ENCODE peak calls at places on chromosomes 3 and 15, in seven cellular contexts. Q is naive B cell; Z is kidney tubule cell; X is effector memory CD8-positive, alpha-beta T cell; A is cardiac fibroblast; M is mucosa of gallbladder; T is activated gamma-delta T cell treated with Interleukin-2 at 50 U/mL for 16 hours. J is an unnamed sample.

GRCh38 chr3:196569003-196569516 is 600 bp downstream of the FBXO45 start:
- DNase-seq in Q (no peak), Z (peak), X (peak), A (peak), M (peak), T (peak), J (peak)

GRCh38 chr3:179163503-179163902 is 15.3 kb downstream of the PIK3CA start:
- DNase-seq in Q (peak), Z (no peak), X (no peak), A (no peak), M (no peak), T (no peak), J (no peak)

GRCh38 chr3:132749786-132750185 is 27.6 kb upstream of the NPHP3 start:
- DNase-seq in Q (no peak), Z (no peak), X (no peak), A (peak), M (no peak), T (no peak), J (no peak)

GRCh38 chr3:13578246-13578645 is 29.3 kb downstream of the FBLN2 start:
- DNase-seq in Q (no peak), Z (peak), X (no peak), A (no peak), M (no peak), T (no peak), J (no peak)

GRCh38 chr3:155024006-155024638 is 56.0 kb upstream of the MME start:
- DNase-seq in Q (no peak), Z (no peak), X (no peak), A (peak), M (no peak), T (no peak), J (no peak)

GRCh38 chr3:193744048-193744821 is 151.2 kb downstream of the OPA1 start:
- DNase-seq in Q (no peak), Z (peak), X (no peak), A (no peak), M (peak), T (no peak), J (peak)

GRCh38 chr3:143139786-143140185 is 20.2 kb downstream of the CHST2 start:
- DNase-seq in Q (no peak), Z (no peak), X (no peak), A (peak), M (no peak), T (no peak), J (peak)

GRCh38 chr3:170997966-170998913 is 28.3 kb downstream of the SLC2A2 start:
- DNase-seq in Q (no peak), Z (peak), X (no peak), A (peak), M (no peak), T (no peak), J (no peak)

GRCh38 chr3:57165637-57166036 is 484 bp upstream of the IL17RD start:
- DNase-seq in Q (no peak), Z (no peak), X (no peak), A (no peak), M (no peak), T (no peak), J (no peak)

GRCh38 chr3:33211444-33211843 is 7.2 kb downstream of the SUSD5 start:
- DNase-seq in Q (no peak), Z (peak), X (no peak), A (peak), M (no peak), T (no peak), J (peak)

GRCh38 chr3:149527531-149528343 is 53.2 kb downstream of the TM4SF4 start:
- DNase-seq in Q (no peak), Z (no peak), X (no peak), A (peak), M (no peak), T (no peak), J (peak)

GRCh38 chr3:183375787-183376186 is 52.6 kb downstream of the MCF2L2 start:
- DNase-seq in Q (no peak), Z (no peak), X (no peak), A (no peak), M (no peak), T (no peak), J (no peak)

GRCh38 chr3:98213276-98213675 is 46.8 kb downstream of the OR5H15 start:
- DNase-seq in Q (no peak), Z (no peak), X (no peak), A (no peak), M (no peak), T (no peak), J (no peak)

GRCh38 chr3:196890309-196890708 is 22.6 kb downstream of the SENP5 start:
- DNase-seq in Q (no peak), Z (no peak), X (no peak), A (no peak), M (no peak), T (no peak), J (no peak)

GRCh38 chr3:53798144-53798543 is 48.1 kb downstream of the CHDH start:
- DNase-seq in Q (no peak), Z (no peak), X (no peak), A (no peak), M (no peak), T (no peak), J (no peak)

GRCh38 chr3:102229062-102229655 is 205.7 kb upstream of the ZPLD1 start:
- DNase-seq in Q (peak), Z (peak), X (peak), A (peak), M (peak), T (peak), J (peak)

GRCh38 chr3:173395073-173395411 is 2.5 kb upstream of the NLGN1 start:
- DNase-seq in Q (no peak), Z (peak), X (no peak), A (no peak), M (peak), T (no peak), J (peak)

GRCh38 chr3:112297714-112298113 is 3.7 kb upstream of the SLC9C1 start:
- DNase-seq in Q (peak), Z (no peak), X (no peak), A (no peak), M (no peak), T (no peak), J (no peak)

GRCh38 chr3:134693226-134693625 is 42.4 kb upstream of the KY start:
- DNase-seq in Q (no peak), Z (no peak), X (no peak), A (peak), M (no peak), T (no peak), J (no peak)

GRCh38 chr3:185316740-185317407 is 46.1 kb upstream of the MAP3K13 start:
- DNase-seq in Q (no peak), Z (peak), X (no peak), A (peak), M (no peak), T (no peak), J (peak)

GRCh38 chr3:64815195-64815627 is 127.4 kb upstream of the ADAMTS9 start:
- DNase-seq in Q (no peak), Z (peak), X (no peak), A (peak), M (no peak), T (no peak), J (no peak)

GRCh38 chr15:76208786-76209424 is 102.4 kb downstream of the ETFA start:
- DNase-seq in Q (no peak), Z (peak), X (no peak), A (no peak), M (no peak), T (no peak), J (peak)

GRCh38 chr15:82992436-82992835 is 6.4 kb downstream of the RAMAC start:
- DNase-seq in Q (no peak), Z (no peak), X (no peak), A (no peak), M (no peak), T (no peak), J (no peak)

GRCh38 chr3:124791639-124792111 is 61.4 kb downstream of the UMPS start:
- DNase-seq in Q (no peak), Z (peak), X (no peak), A (peak), M (peak), T (no peak), J (peak)

GRCh38 chr3:132595036-132595435 is 2.0 kb upstream of the ACKR4 start:
- DNase-seq in Q (no peak), Z (peak), X (no peak), A (peak), M (no peak), T (no peak), J (peak)

GRCh38 chr3:127911421-127911931 is 3.6 kb upstream of the KBTBD12 start:
- DNase-seq in Q (no peak), Z (no peak), X (no peak), A (peak), M (peak), T (no peak), J (no peak)

GRCh38 chr15:80404057-80404718 is at the start of gene ARNT2:
- DNase-seq in Q (no peak), Z (peak), X (no peak), A (no peak), M (no peak), T (no peak), J (no peak)

GRCh38 chr3:110758208-110758607 is 313.4 kb upstream of the NECTIN3 start:
- DNase-seq in Q (no peak), Z (no peak), X (no peak), A (no peak), M (no peak), T (no peak), J (no peak)

GRCh38 chr3:72338942-72339749 is 509.1 kb downstream of the SHQ1 start:
- DNase-seq in Q (no peak), Z (peak), X (no peak), A (peak), M (no peak), T (no peak), J (peak)

GRCh38 chr15:79050341-79050740 is 40.2 kb downstream of the RASGRF1 start:
- DNase-seq in Q (no peak), Z (no peak), X (no peak), A (no peak), M (no peak), T (no peak), J (no peak)

GRCh38 chr3:42498791-42499477 is 3.5 kb upstream of the VIPR1 start:
- DNase-seq in Q (no peak), Z (no peak), X (no peak), A (no peak), M (no peak), T (no peak), J (no peak)

GRCh38 chr15:77251662-77252061 is 168.2 kb downstream of the PEAK1 start:
- DNase-seq in Q (no peak), Z (peak), X (no peak), A (peak), M (no peak), T (no peak), J (no peak)

GRCh38 chr3:71680588-71680987 is 44.6 kb downstream of the EIF4E3 start:
- DNase-seq in Q (no peak), Z (peak), X (no peak), A (peak), M (no peak), T (no peak), J (peak)

GRCh38 chr3:129602730-129603560 is 3.5 kb downstream of the PLXND1 start:
- DNase-seq in Q (no peak), Z (peak), X (no peak), A (peak), M (no peak), T (no peak), J (no peak)

GRCh38 chr15:68783226-68784054 is 37.3 kb downstream of the ANP32A start:
- DNase-seq in Q (peak), Z (peak), X (peak), A (peak), M (peak), T (peak), J (no peak)

GRCh38 chr3:15292765-15293522 is 39.4 kb downstream of the SH3BP5 start:
- DNase-seq in Q (no peak), Z (peak), X (no peak), A (peak), M (peak), T (no peak), J (no peak)

GRCh38 chr3:122415104-122415744 is 638 bp downstream of the WDR5B start:
- DNase-seq in Q (peak), Z (peak), X (peak), A (peak), M (no peak), T (peak), J (peak)

GRCh38 chr3:151347432-151347831 is 18.1 kb upstream of the P2RY13 start:
- DNase-seq in Q (no peak), Z (no peak), X (no peak), A (no peak), M (no peak), T (no peak), J (no peak)

GRCh38 chr3:44120721-44121582 is 120.7 kb upstream of the TOPAZ1 start:
- DNase-seq in Q (no peak), Z (peak), X (no peak), A (no peak), M (no peak), T (no peak), J (no peak)